ENCODE peak calls at places on chromosomes 12 and 14, in eight cellular contexts. G is HCT116, B is Panc1, N is GM23338, L is upper lobe of left lung, A is GM12878, V is K562, D is HepG2. P is an unnamed sample.

GRCh38 chr14:78043349-78043748 is 126.8 kb upstream of the NRXN3 start:
- ATAC-seq in G (no peak), B (no peak), N (no peak), L (no peak), A (no peak), V (no peak), D (no peak), P (no peak)

GRCh38 chr14:31106768-31107167 is 80.6 kb upstream of the STRN3 start:
- ATAC-seq in G (no peak), B (no peak), N (no peak), L (no peak), A (no peak), V (no peak), D (no peak), P (no peak)

GRCh38 chr12:15171015-15171646 is 50.1 kb downstream of the RERG start:
- ATAC-seq in G (no peak), B (no peak), N (no peak), L (no peak), A (no peak), V (no peak), D (no peak), P (no peak)

GRCh38 chr14:37416264-37416663 is 178.8 kb downstream of the FOXA1 start:
- ATAC-seq in G (no peak), B (no peak), N (no peak), L (no peak), A (no peak), V (no peak), D (no peak), P (no peak)

GRCh38 chr14:35333797-35334743 is 41.9 kb downstream of the PSMA6 start:
- ATAC-seq in G (no peak), B (no peak), N (no peak), L (no peak), A (no peak), V (peak), D (peak), P (no peak)

GRCh38 chr12:6533653-6534157 is 612 bp upstream of the GAPDH start:
- ATAC-seq in G (peak), B (peak), N (peak), L (peak), A (peak), V (peak), D (peak), P (peak)

GRCh38 chr12:108921946-108922345 is 42.1 kb downstream of the DAO start:
- ATAC-seq in G (no peak), B (no peak), N (no peak), L (no peak), A (no peak), V (no peak), D (peak), P (no peak)

GRCh38 chr12:96045566-96045965 is 10.2 kb upstream of the LTA4H start:
- ATAC-seq in G (no peak), B (no peak), N (no peak), L (peak), A (peak), V (no peak), D (no peak), P (no peak)

GRCh38 chr12:977163-977562 is 13.9 kb upstream of the ERC1 start:
- ATAC-seq in G (peak), B (no peak), N (no peak), L (no peak), A (peak), V (no peak), D (no peak), P (no peak)

GRCh38 chr12:20142295-20142694 is 226.0 kb upstream of the PDE3A start:
- ATAC-seq in G (no peak), B (no peak), N (no peak), L (no peak), A (no peak), V (no peak), D (no peak), P (no peak)

GRCh38 chr14:64178814-64179213 is 115.4 kb downstream of the ESR2 start:
- ATAC-seq in G (no peak), B (no peak), N (no peak), L (no peak), A (no peak), V (peak), D (no peak), P (no peak)

GRCh38 chr12:26473291-26473690 is 277.9 kb downstream of the SSPN start:
- ATAC-seq in G (no peak), B (no peak), N (no peak), L (peak), A (peak), V (no peak), D (no peak), P (no peak)

GRCh38 chr14:33184587-33184986 is 245.9 kb downstream of the NPAS3 start:
- ATAC-seq in G (no peak), B (no peak), N (peak), L (no peak), A (no peak), V (no peak), D (no peak), P (no peak)

GRCh38 chr14:65318636-65319506 is 93.7 kb upstream of the FUT8 start:
- ATAC-seq in G (peak), B (no peak), N (no peak), L (no peak), A (peak), V (no peak), D (no peak), P (no peak)

GRCh38 chr14:76715927-76716200 is 45.4 kb upstream of the VASH1 start:
- ATAC-seq in G (no peak), B (no peak), N (no peak), L (no peak), A (no peak), V (no peak), D (no peak), P (peak)

GRCh38 chr14:103129301-103130016 is 6.2 kb downstream of the TNFAIP2 start:
- ATAC-seq in G (peak), B (peak), N (no peak), L (no peak), A (no peak), V (no peak), D (no peak), P (no peak)

GRCh38 chr14:103597623-103598372 is 31.2 kb upstream of the KLC1 start:
- ATAC-seq in G (peak), B (peak), N (no peak), L (peak), A (no peak), V (peak), D (no peak), P (peak)

GRCh38 chr14:19974844-19975243 is 547 bp upstream of the OR4K15 start:
- ATAC-seq in G (no peak), B (no peak), N (no peak), L (no peak), A (no peak), V (no peak), D (no peak), P (no peak)

GRCh38 chr14:74571901-74572828 is 39.9 kb downstream of the LTBP2 start:
- ATAC-seq in G (peak), B (peak), N (no peak), L (peak), A (no peak), V (no peak), D (no peak), P (peak)

GRCh38 chr12:28851781-28852180 is 297.3 kb upstream of the FAR2 start:
- ATAC-seq in G (no peak), B (no peak), N (no peak), L (no peak), A (no peak), V (no peak), D (no peak), P (no peak)

GRCh38 chr12:68137278-68137930 is 22.1 kb downstream of the IFNG start:
- ATAC-seq in G (no peak), B (no peak), N (no peak), L (no peak), A (no peak), V (no peak), D (no peak), P (no peak)

GRCh38 chr12:116087399-116087798 is 190.1 kb downstream of the MED13L start:
- ATAC-seq in G (no peak), B (no peak), N (no peak), L (no peak), A (peak), V (no peak), D (no peak), P (no peak)

GRCh38 chr12:119666900-119667576 is 895 bp upstream of the PRKAB1 start:
- ATAC-seq in G (peak), B (peak), N (peak), L (no peak), A (peak), V (no peak), D (peak), P (no peak)

GRCh38 chr14:31286456-31287293 is 79.1 kb upstream of the HECTD1 start:
- ATAC-seq in G (peak), B (no peak), N (peak), L (no peak), A (peak), V (peak), D (peak), P (no peak)

GRCh38 chr14:56027916-56028637 is 90.1 kb upstream of the PELI2 start:
- ATAC-seq in G (no peak), B (no peak), N (no peak), L (peak), A (no peak), V (no peak), D (no peak), P (no peak)

GRCh38 chr14:97266653-97267052 is 469.5 kb downstream of the VRK1 start:
- ATAC-seq in G (peak), B (no peak), N (peak), L (peak), A (no peak), V (no peak), D (no peak), P (no peak)

GRCh38 chr14:100864206-100864605 is 38.3 kb downstream of the MEG3 start:
- ATAC-seq in G (no peak), B (no peak), N (no peak), L (no peak), A (no peak), V (no peak), D (no peak), P (no peak)

GRCh38 chr14:54785111-54785777 is 117.4 kb downstream of the GCH1 start:
- ATAC-seq in G (no peak), B (no peak), N (no peak), L (no peak), A (no peak), V (no peak), D (no peak), P (no peak)

GRCh38 chr14:32008602-32009193 is 68.4 kb upstream of the ARHGAP5 start:
- ATAC-seq in G (no peak), B (no peak), N (no peak), L (no peak), A (no peak), V (no peak), D (no peak), P (no peak)

GRCh38 chr14:52025952-52026510 is 36.7 kb downstream of the RTRAF start:
- ATAC-seq in G (no peak), B (no peak), N (no peak), L (no peak), A (no peak), V (no peak), D (peak), P (no peak)

GRCh38 chr12:119176267-119177055 is 2.3 kb upstream of the HSPB8 start:
- ATAC-seq in G (peak), B (peak), N (no peak), L (peak), A (no peak), V (no peak), D (no peak), P (peak)

GRCh38 chr12:94169966-94170689 is 21.8 kb downstream of the PLXNC1 start:
- ATAC-seq in G (no peak), B (no peak), N (no peak), L (no peak), A (no peak), V (no peak), D (peak), P (no peak)

GRCh38 chr14:35351497-35351896 is 53.1 kb downstream of the NFKBIA start:
- ATAC-seq in G (no peak), B (no peak), N (no peak), L (no peak), A (no peak), V (no peak), D (no peak), P (no peak)

GRCh38 chr14:90454041-90455000 is 57.5 kb downstream of the CALM1 start:
- ATAC-seq in G (peak), B (peak), N (peak), L (peak), A (peak), V (peak), D (peak), P (peak)
- TF ChIP-seq POLR2AphosphoS5 in G (no peak), B (no peak), N (peak), L (no peak), A (no peak), V (no peak), D (no peak), P (no peak)

GRCh38 chr14:61128382-61129167 is 147.5 kb downstream of the SLC38A6 start:
- ATAC-seq in G (no peak), B (no peak), N (no peak), L (no peak), A (no peak), V (no peak), D (peak), P (no peak)

GRCh38 chr14:61129168-61129745 is 148.2 kb downstream of the SLC38A6 start:
- ATAC-seq in G (peak), B (no peak), N (no peak), L (no peak), A (no peak), V (no peak), D (peak), P (no peak)

GRCh38 chr14:61132894-61133293 is 148.2 kb downstream of the TMEM30B start:
- ATAC-seq in G (no peak), B (no peak), N (no peak), L (no peak), A (no peak), V (no peak), D (no peak), P (no peak)

GRCh38 chr14:61130512-61131260 is 149.6 kb downstream of the SLC38A6 start:
- ATAC-seq in G (no peak), B (no peak), N (no peak), L (no peak), A (no peak), V (no peak), D (no peak), P (no peak)

DNA sequence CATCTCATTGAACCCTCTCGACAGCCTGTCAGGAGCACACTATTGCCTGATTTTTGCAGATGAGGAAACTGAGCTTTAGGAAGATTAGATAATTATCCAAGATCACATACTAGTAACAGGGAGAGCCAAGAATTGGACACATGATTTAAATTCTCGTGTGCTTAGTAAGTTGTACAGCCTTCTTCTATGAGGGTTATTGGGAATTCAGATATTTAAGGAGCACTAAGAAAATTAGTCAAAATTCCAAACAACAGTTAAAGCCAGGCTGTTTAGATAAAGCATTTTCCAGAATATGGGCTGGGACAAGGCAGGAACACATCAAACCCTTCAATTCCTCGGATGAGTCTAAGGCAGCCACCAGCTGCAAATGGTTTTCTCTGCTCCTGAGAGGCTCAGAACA is 148.8 kb downstream of the TMEM30B start:
- ATAC-seq in G (no peak), B (no peak), N (no peak), L (no peak), A (no peak), V (no peak), D (no peak), P (no peak)
- H3K4me3 ChIP-seq in G (no peak), B (no peak), N (no peak), L (no peak), A (no peak), V (no peak), D (no peak), P (no peak)

GRCh38 chr12:104215638-104216297 is at the start of gene TXNRD1:
- ATAC-seq in G (peak), B (peak), N (peak), L (peak), A (peak), V (peak), D (peak), P (peak)
- TF ChIP-seq POLR2AphosphoS5 in G (peak), B (no peak), N (peak), L (peak), A (no peak), V (no peak), D (no peak), P (peak)

DNA sequence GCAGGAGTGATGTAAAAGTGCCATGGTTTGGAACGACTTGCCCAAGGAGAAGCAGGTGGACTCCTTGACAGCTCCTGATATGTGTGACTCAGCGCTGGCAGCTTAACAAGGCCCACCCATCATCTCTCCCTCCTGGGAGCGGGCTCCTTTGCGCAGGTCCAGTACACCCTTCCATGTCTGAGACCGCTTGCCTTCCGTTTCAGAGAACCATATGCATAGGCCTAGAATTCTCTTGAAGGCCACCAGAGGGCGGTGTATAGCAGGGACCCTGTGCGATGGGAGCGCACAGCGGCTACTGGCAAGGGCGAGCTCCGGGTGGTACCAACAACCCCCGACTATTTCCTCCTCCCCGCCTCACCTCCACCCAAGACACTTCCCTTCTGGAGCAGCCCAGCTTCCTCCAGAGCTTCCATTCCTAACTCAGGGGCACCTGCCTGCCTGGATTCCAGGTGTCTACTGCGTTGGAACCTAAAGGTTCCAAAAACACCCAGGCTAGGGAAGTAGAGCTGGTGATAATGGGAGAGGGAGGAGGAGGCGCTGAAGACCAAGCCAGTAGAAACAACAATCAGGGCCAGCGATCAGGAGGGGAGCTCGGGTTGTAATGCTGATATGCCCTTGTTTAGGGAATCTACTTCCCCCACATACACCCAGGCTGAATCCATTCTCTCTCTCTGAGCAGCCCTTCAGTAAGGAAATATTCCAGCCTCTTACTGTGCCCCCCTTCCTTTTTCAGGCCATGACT is 6.2 kb downstream of the DHH start:
- ATAC-seq in G (peak), B (peak), N (peak), L (peak), A (peak), V (peak), D (peak), P (peak)
- H3K4me3 ChIP-seq in G (peak), B (peak), N (peak), L (no peak), A (peak), V (peak), D (no peak), P (no peak)

DNA sequence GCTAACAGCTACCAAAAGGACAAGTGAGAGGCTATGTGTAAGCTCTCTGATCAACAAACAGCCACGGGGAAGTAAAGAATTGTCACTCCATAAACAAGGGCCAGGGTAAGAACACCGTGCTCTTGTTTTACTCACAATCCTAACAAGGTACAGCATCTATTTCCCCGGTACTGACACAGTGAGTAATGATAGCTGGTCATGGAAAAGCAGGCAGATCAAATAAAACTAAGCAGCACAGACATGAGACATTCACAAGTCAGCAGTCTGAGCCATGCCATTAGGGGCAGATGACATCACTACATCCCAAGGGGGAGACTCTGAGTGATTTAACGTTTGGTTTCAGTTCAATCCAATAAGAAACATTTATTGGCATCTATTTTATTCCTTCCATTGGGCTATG is 54.4 kb downstream of the ARL6IP4 start:
- ATAC-seq in G (no peak), B (peak), N (no peak), L (peak), A (no peak), V (no peak), D (no peak), P (no peak)
- TF ChIP-seq POLR2AphosphoS5 in G (no peak), B (no peak), N (no peak), L (no peak), A (no peak), V (no peak), D (no peak), P (no peak)

DNA sequence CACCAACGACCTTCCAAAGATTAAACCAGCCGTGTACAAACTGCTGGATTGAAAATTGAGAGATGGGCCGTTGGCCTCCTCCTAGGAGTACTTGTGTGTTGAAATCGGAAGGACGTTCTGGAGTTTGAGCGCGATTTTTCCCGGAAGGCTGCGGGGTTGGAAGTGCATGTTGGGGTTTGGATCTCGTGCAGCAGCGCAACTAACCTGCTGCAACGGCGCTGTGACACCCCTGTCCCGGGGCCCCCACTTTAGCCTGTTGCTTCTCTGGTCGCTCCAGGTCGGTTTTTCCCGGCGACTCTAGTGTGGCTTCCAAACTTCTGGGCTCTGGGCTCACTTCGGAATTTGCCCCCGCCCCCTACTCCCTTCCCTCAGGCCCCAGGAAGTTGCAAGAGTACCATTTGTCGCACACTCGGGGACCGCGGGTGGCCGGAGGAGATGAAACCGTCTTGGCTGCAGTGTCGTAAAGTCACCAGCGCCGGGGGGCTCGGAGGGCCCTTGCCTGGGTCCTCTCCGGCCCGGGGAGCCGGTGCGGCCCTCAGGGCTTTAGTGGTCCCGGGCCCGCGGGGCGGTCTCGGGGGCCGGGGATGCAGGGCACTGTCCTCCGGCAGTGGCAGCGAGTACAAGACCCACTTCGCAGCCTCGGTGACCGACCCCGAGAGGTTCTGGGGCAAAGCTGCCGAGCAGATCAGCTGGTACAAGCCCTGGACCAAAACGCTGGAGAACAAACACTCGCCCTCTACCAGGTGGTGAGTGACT is at the start of gene ACSS3:
- ATAC-seq in G (no peak), B (no peak), N (peak), L (peak), A (no peak), V (no peak), D (peak), P (peak)
- H3K4me3 ChIP-seq in G (no peak), B (no peak), N (peak), L (peak), A (no peak), V (no peak), D (peak), P (peak)